ENCODE peak calls at places on chromosomes 13 and 19, in five cellular contexts. Z, H, L, R and I are unnamed samples.

GRCh38 chr13:27018230-27018875 is 153.3 kb downstream of the USP12 start:
- DNase-seq in Z (no peak), H (no peak), L (no peak), R (no peak), I (no peak)

GRCh38 chr19:33550741-33551140 is 29.1 kb upstream of the PEPD start:
- DNase-seq in Z (no peak), H (no peak), L (no peak), R (no peak), I (no peak)

GRCh38 chr13:109871018-109871370 is 84.6 kb upstream of the IRS2 start:
- DNase-seq in Z (peak), H (peak), L (no peak), R (no peak), I (no peak)

GRCh38 chr19:35592226-35592625 is 6.3 kb downstream of the PMIS2 start:
- DNase-seq in Z (peak), H (no peak), L (no peak), R (no peak), I (no peak)

GRCh38 chr19:10378124-10378523 is 2.2 kb downstream of the TYK2 start:
- DNase-seq in Z (no peak), H (no peak), L (no peak), R (no peak), I (no peak)

GRCh38 chr19:49987159-49987698 is 26.3 kb upstream of the SIGLEC11 start:
- DNase-seq in Z (peak), H (peak), L (peak), R (peak), I (no peak)

GRCh38 chr13:49292742-49293498 is 45.2 kb downstream of the CDADC1 start:
- DNase-seq in Z (peak), H (peak), L (no peak), R (peak), I (no peak)

GRCh38 chr13:100514788-100515409 is 73.7 kb downstream of the GGACT start:
- DNase-seq in Z (peak), H (peak), L (peak), R (no peak), I (no peak)

GRCh38 chr19:18650468-18651001 is 13.7 kb downstream of the KLHL26 start:
- DNase-seq in Z (peak), H (peak), L (peak), R (peak), I (peak)

GRCh38 chr19:8609210-8610040 is 1.1 kb downstream of the ADAMTS10 start:
- DNase-seq in Z (peak), H (peak), L (peak), R (peak), I (no peak)

GRCh38 chr13:27131202-27131623 is 40.4 kb downstream of the USP12 start:
- DNase-seq in Z (no peak), H (no peak), L (no peak), R (no peak), I (no peak)

GRCh38 chr13:71374471-71375041 is 492.4 kb downstream of the DACH1 start:
- DNase-seq in Z (peak), H (no peak), L (no peak), R (no peak), I (no peak)

GRCh38 chr13:83440465-83440864 is 441.8 kb downstream of the SLITRK1 start:
- DNase-seq in Z (no peak), H (no peak), L (no peak), R (no peak), I (no peak)

GRCh38 chr13:31191748-31192147 is 8.0 kb upstream of the B3GLCT start:
- DNase-seq in Z (no peak), H (no peak), L (no peak), R (no peak), I (no peak)

GRCh38 chr13:38543561-38543960 is 143.3 kb upstream of the FREM2 start:
- DNase-seq in Z (no peak), H (no peak), L (no peak), R (no peak), I (no peak)

GRCh38 chr19:46429999-46430398 is 1.3 kb upstream of the PNMA8C start:
- DNase-seq in Z (no peak), H (no peak), L (no peak), R (no peak), I (no peak)

GRCh38 chr13:99308481-99309087 is 1.4 kb upstream of the GPR183 start:
- DNase-seq in Z (peak), H (peak), L (no peak), R (no peak), I (no peak)

GRCh38 chr19:43880483-43880882 is 53.4 kb downstream of the ZNF283 start:
- DNase-seq in Z (no peak), H (no peak), L (no peak), R (no peak), I (no peak)

GRCh38 chr13:49667773-49668172 is 23.5 kb downstream of the EBPL start:
- DNase-seq in Z (no peak), H (peak), L (no peak), R (no peak), I (no peak)

GRCh38 chr13:20116213-20116612 is 44.6 kb downstream of the GJA3 start:
- DNase-seq in Z (no peak), H (no peak), L (no peak), R (no peak), I (no peak)

GRCh38 chr19:33301011-33301899 is 1.1 kb downstream of the CEBPA start:
- DNase-seq in Z (no peak), H (no peak), L (peak), R (no peak), I (no peak)

GRCh38 chr13:32581177-32581786 is 5.0 kb upstream of the PDS5B start:
- DNase-seq in Z (peak), H (no peak), L (no peak), R (no peak), I (no peak)

GRCh38 chr13:30341815-30342570 is 34.6 kb upstream of the KATNAL1 start:
- DNase-seq in Z (peak), H (peak), L (peak), R (peak), I (peak)

GRCh38 chr19:2720777-2721569 is at the start of gene DIRAS1:
- DNase-seq in Z (no peak), H (no peak), L (no peak), R (no peak), I (no peak)

GRCh38 chr19:41928221-41928683 is at the start of gene ERFL:
- DNase-seq in Z (no peak), H (no peak), L (no peak), R (no peak), I (no peak)

GRCh38 chr13:102487330-102487729 is 85.5 kb upstream of the FGF14 start:
- DNase-seq in Z (no peak), H (no peak), L (no peak), R (no peak), I (no peak)

GRCh38 chr19:48627211-48627864 is 8.0 kb downstream of the SPHK2 start:
- DNase-seq in Z (no peak), H (no peak), L (no peak), R (no peak), I (no peak)

GRCh38 chr19:4521170-4521887 is 3.0 kb upstream of the PLIN4 start:
- DNase-seq in Z (no peak), H (no peak), L (no peak), R (no peak), I (no peak)

GRCh38 chr19:38952395-38953165 is 21.8 kb downstream of the MRPS12 start:
- DNase-seq in Z (peak), H (no peak), L (no peak), R (no peak), I (no peak)

GRCh38 chr13:109630281-109630680 is 156.1 kb downstream of the IRS2 start:
- DNase-seq in Z (no peak), H (no peak), L (no peak), R (no peak), I (no peak)

GRCh38 chr13:42544246-42544915 is 29.6 kb upstream of the TNFSF11 start:
- DNase-seq in Z (no peak), H (no peak), L (no peak), R (no peak), I (no peak)

GRCh38 chr13:49098198-49098597 is 121.9 kb upstream of the MLNR start:
- DNase-seq in Z (peak), H (peak), L (peak), R (no peak), I (no peak)

GRCh38 chr13:96034662-96035061 is 18.5 kb downstream of the UGGT2 start:
- DNase-seq in Z (no peak), H (no peak), L (no peak), R (no peak), I (no peak)

GRCh38 chr13:43129511-43130130 is 106.2 kb downstream of the DNAJC15 start:
- DNase-seq in Z (no peak), H (no peak), L (no peak), R (no peak), I (no peak)

GRCh38 chr13:45194081-45194939 is 6.5 kb downstream of the KCTD4 start:
- DNase-seq in Z (peak), H (peak), L (no peak), R (peak), I (peak)

GRCh38 chr13:65034266-65034665 is 2195.9 kb downstream of the PCDH9 start:
- DNase-seq in Z (no peak), H (no peak), L (no peak), R (no peak), I (no peak)

GRCh38 chr19:29372921-29373797 is 152.6 kb upstream of the VSTM2B start:
- DNase-seq in Z (no peak), H (no peak), L (no peak), R (peak), I (peak)

DNA sequence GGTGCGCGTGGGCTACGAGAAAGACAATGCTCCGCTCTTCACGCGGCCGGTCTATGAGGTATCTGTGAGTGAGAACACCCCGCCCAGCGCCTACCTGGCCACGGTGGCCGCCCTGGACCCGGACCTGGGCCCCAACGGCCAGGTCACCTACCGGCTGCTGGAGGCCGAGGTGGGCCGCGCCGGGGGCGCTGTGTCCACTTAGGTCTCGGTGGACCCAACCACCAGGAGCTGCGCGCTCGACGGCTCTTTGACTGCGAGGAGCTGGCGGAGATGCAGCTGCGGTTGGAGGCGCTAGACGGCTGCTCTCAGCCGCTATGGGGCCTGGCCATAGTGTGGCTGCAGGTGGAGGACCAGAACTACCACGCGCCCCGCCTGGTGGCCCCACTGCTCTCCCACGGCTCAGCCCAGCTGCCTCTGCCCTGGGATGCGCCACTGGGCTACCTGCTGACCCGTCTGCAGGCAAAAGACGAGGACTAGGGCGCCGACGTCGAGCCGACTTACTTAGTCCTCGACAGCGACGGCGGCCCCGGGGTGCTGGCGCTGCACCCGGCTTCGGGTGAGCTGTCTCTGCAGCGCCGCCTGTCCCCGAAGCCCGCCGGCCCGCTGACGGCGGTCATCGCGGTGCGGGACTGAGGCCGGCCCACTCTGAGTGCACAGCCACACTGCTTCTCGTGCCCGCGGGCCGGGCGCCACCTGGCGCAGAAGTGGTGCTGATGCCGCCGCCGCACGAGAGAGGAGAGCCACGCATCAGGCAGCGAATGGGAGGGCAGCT is 173.0 kb downstream of the OLFM4 start:
- DNase-seq in Z (no peak), H (no peak), L (no peak), R (no peak), I (no peak)
- TF ChIP-seq CTCF in Z (no peak), H (no peak), L (no peak), R (peak), I (no peak)

DNA sequence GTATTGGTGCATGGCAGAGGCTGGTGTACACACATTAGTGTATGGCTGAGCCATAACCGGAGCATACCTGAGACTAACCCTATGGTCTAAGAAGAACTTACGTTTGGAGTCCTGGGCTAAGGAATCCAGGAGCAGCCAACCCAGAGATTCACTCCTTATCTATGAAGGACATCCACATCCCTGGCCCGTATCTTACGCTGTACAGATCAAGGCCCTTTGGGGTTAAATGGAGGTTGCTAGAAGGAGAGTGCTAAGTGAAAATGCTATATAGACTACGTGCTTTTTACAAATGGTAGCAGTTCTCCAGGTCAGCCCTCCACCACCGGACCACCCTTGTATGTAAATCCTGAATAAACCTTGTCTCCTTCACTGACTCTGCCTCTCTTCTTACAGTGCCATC is 1.9 kb upstream of the SUGT1 start:
- DNase-seq in Z (no peak), H (no peak), L (no peak), R (no peak), I (no peak)
- H3K4me3 ChIP-seq in Z (peak), H (peak), L (no peak), R (peak), I (peak)

GRCh38 chr13:114226699-114227323 is 7.9 kb upstream of the CDC16 start:
- DNase-seq in Z (peak), H (peak), L (peak), R (peak), I (peak)
- TF ChIP-seq CTCF in Z (peak), H (peak), L (peak), R (peak), I (peak)

GRCh38 chr19:11437955-11438354 is 2.5 kb downstream of the PRKCSH start:
- DNase-seq in Z (no peak), H (no peak), L (no peak), R (no peak), I (no peak)
- H3K4me3 ChIP-seq in Z (no peak), H (no peak), L (no peak), R (no peak), I (no peak)

GRCh38 chr19:14318873-14319272 is 62.4 kb upstream of the ADGRE5 start:
- DNase-seq in Z (no peak), H (no peak), L (no peak), R (no peak), I (no peak)
- TF ChIP-seq CTCF in Z (peak), H (peak), L (no peak), R (peak), I (no peak)

DNA sequence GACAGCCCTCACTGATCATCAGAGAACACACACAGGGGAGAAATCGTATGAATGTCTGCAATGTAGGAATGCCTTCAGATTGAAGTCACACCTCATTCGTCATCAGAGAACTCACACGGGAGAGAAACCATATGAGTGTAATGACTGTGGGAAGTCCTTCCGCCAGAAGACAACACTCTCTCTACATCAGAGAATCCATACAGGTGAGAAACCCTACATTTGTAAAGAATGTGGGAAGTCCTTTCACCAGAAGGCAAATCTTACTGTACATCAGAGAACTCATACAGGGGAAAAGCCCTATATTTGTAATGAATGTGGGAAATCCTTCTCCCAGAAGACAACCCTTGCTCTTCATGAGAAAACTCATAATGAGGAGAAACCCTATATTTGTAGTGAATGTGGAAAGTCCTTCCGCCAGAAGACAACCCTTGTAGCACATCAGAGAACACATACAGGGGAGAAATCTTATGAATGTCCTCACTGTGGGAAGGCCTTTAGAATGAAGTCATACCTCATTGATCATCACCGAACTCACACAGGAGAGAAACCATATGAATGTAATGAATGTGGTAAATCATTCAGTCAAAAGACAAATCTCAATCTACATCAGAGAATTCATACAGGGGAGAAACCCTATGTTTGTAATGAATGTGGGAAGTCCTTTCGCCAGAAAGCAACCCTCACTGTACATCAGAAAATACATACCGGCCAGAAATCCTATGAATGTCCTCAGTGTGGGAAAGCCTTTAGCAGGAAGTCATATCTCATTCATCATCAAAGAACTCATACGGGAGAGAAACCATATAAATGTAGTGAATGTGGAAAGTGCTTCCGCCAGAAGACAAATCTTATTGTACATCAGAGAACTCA is 32.5 kb downstream of the ZNF567 start:
- DNase-seq in Z (peak), H (no peak), L (no peak), R (no peak), I (no peak)
- H3K4me3 ChIP-seq in Z (no peak), H (no peak), L (no peak), R (no peak), I (peak)

GRCh38 chr13:97440598-97440997 is 6.6 kb downstream of the RAP2A start:
- DNase-seq in Z (peak), H (no peak), L (no peak), R (no peak), I (no peak)
- TF ChIP-seq CTCF in Z (no peak), H (no peak), L (no peak), R (no peak), I (no peak)

DNA sequence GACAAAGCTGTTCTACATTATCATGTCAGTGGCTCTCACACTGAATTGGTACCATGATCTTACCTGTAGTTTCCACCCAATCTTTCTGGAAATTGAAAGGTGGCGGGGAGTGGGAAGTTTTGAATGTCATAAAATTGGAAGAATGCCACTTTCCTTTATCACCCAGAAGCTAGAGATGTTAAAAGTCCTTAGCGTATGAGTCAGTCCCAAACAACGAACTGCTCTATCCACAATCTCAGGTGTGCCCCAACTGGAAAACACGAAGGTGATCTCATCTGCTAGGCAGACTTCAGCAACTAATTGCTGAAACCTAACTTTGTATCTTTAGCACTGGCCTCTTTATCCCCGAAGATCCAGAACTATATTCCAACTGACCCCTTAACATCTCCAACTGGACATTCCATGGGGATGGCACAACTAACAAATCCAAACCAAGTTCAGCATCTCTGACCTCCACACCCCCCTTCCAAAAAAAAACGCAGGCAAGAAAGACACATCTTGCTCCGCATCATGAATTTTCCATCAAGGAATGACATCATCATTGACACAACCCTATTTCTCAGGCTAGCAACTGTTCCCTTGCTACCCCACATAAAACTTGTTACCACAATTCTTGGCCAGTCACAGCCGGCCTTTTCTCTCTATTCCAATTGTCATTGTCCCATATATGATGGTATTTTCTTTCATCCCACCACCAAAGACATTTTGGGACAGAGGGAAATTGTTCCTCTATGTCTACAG is 175.4 kb downstream of the KLF12 start:
- DNase-seq in Z (no peak), H (no peak), L (no peak), R (no peak), I (no peak)
- H3K4me3 ChIP-seq in Z (no peak), H (no peak), L (no peak), R (no peak), I (no peak)

GRCh38 chr13:103788061-103788652 is 721.9 kb upstream of the SLC10A2 start:
- DNase-seq in Z (peak), H (peak), L (no peak), R (no peak), I (no peak)
- TF ChIP-seq CTCF in Z (peak), H (peak), L (no peak), R (peak), I (no peak)